ENCODE peak calls at places on chromosomes 7 and 10, in five cellular contexts. L is NCI-H1092 treated with DMSO at 0.1 percent for 48 hours, G is hippocampal formation, O is psoas muscle, M is RCC 7860. B is an unnamed sample.

GRCh38 chr7:84904561-84904960 is 282.3 kb downstream of the SEMA3D start:
- DNase-seq in L (no peak), G (no peak), O (no peak), M (no peak), B (no peak)

GRCh38 chr7:158957507-158957900 is 101.1 kb downstream of the DYNC2I1 start:
- DNase-seq in L (peak), G (no peak), O (no peak), M (no peak), B (no peak)

GRCh38 chr7:27600247-27600646 is 62.4 kb downstream of the HIBADH start:
- DNase-seq in L (no peak), G (no peak), O (no peak), M (no peak), B (no peak)

GRCh38 chr7:27175005-27175625 is 995 bp upstream of the HOXA10 start:
- DNase-seq in L (no peak), G (no peak), O (peak), M (peak), B (no peak)

GRCh38 chr10:5639066-5639465 is 27.3 kb downstream of the ASB13 start:
- DNase-seq in L (no peak), G (no peak), O (no peak), M (no peak), B (no peak)

GRCh38 chr7:317643-318405 is 27.9 kb downstream of the FOXL3 start:
- DNase-seq in L (no peak), G (no peak), O (peak), M (no peak), B (no peak)

GRCh38 chr10:50396491-50397311 is 145.4 kb upstream of the ASAH2 start:
- DNase-seq in L (no peak), G (no peak), O (no peak), M (peak), B (no peak)

GRCh38 chr7:149580328-149580727 is 82.7 kb upstream of the ZNF746 start:
- DNase-seq in L (no peak), G (no peak), O (no peak), M (no peak), B (no peak)

GRCh38 chr7:75888464-75889222 is 9.8 kb downstream of the RHBDD2 start:
- DNase-seq in L (no peak), G (peak), O (peak), M (no peak), B (peak)

GRCh38 chr7:20021834-20022233 is 195.3 kb downstream of the MACC1 start:
- DNase-seq in L (no peak), G (no peak), O (no peak), M (peak), B (no peak)

GRCh38 chr7:112056409-112056808 is 149.8 kb downstream of the DOCK4 start:
- DNase-seq in L (peak), G (no peak), O (no peak), M (peak), B (no peak)

GRCh38 chr10:103204353-103205255 is 11.5 kb upstream of the NT5C2 start:
- DNase-seq in L (no peak), G (no peak), O (no peak), M (no peak), B (no peak)

GRCh38 chr7:134014935-134015334 is 112.2 kb upstream of the LRGUK start:
- DNase-seq in L (no peak), G (no peak), O (no peak), M (no peak), B (no peak)

GRCh38 chr10:22325272-22325947 is 4.5 kb downstream of the BMI1 start:
- DNase-seq in L (peak), G (peak), O (peak), M (peak), B (peak)

GRCh38 chr10:34474060-34474376 is 341.1 kb downstream of the PARD3 start:
- DNase-seq in L (no peak), G (no peak), O (no peak), M (peak), B (no peak)

GRCh38 chr7:1410992-1411391 is 48.3 kb downstream of the MICALL2 start:
- DNase-seq in L (no peak), G (no peak), O (no peak), M (no peak), B (no peak)

GRCh38 chr10:51327432-51327831 is 253.1 kb downstream of the PRKG1 start:
- DNase-seq in L (no peak), G (no peak), O (no peak), M (no peak), B (no peak)

GRCh38 chr7:150413640-150414081 is 34.5 kb downstream of the ZNF775 start:
- DNase-seq in L (no peak), G (no peak), O (peak), M (peak), B (no peak)

GRCh38 chr10:129965940-129966339 is 1.9 kb upstream of the EBF3 start:
- DNase-seq in L (no peak), G (no peak), O (no peak), M (no peak), B (no peak)

GRCh38 chr10:46555366-46555712 is 1.1 kb downstream of the GPRIN2 start:
- DNase-seq in L (no peak), G (no peak), O (peak), M (no peak), B (no peak)

GRCh38 chr10:96491303-96491702 is 22.4 kb downstream of the TLL2 start:
- DNase-seq in L (peak), G (no peak), O (no peak), M (no peak), B (no peak)

GRCh38 chr10:104322416-104322782 is 15.9 kb downstream of the ITPRIP start:
- DNase-seq in L (no peak), G (no peak), O (no peak), M (no peak), B (no peak)

GRCh38 chr10:16477757-16478156 is 40.9 kb downstream of the PTER start:
- DNase-seq in L (no peak), G (no peak), O (no peak), M (no peak), B (no peak)

GRCh38 chr7:94336009-94336408 is 58.7 kb upstream of the COL1A2 start:
- DNase-seq in L (no peak), G (no peak), O (no peak), M (no peak), B (no peak)

GRCh38 chr10:86439544-86439943 is 72.9 kb upstream of the GRID1 start:
- DNase-seq in L (no peak), G (no peak), O (peak), M (peak), B (peak)

GRCh38 chr10:51527806-51528205 is 171.6 kb downstream of the CSTF2T start:
- DNase-seq in L (no peak), G (no peak), O (no peak), M (no peak), B (no peak)

GRCh38 chr7:100493476-100494264 is 9.9 kb downstream of the NYAP1 start:
- DNase-seq in L (no peak), G (peak), O (peak), M (no peak), B (peak)

GRCh38 chr10:71795248-71795647 is 21.9 kb upstream of the VSIR start:
- DNase-seq in L (no peak), G (no peak), O (peak), M (peak), B (no peak)

GRCh38 chr7:50475340-50475739 is 25.2 kb upstream of the FIGNL1 start:
- DNase-seq in L (peak), G (no peak), O (no peak), M (no peak), B (no peak)

GRCh38 chr10:71774916-71775702 is 1.8 kb upstream of the VSIR start:
- DNase-seq in L (no peak), G (no peak), O (no peak), M (no peak), B (peak)

GRCh38 chr7:2843711-2844152 is 376 bp downstream of the GNA12 start:
- DNase-seq in L (no peak), G (no peak), O (peak), M (peak), B (no peak)